ENCODE peak calls at places on chromosomes 3 and 15, in four cellular contexts. C is Peyer's patch, Z is upper lobe of right lung, T is fibroblast of the aortic adventitia. L is an unnamed sample.

GRCh38 chr15:58604455-58604923 is 145.0 kb downstream of the ADAM10 start:
- DNase-seq in C (peak), T (no peak), Z (no peak), L (no peak)

GRCh38 chr3:13194285-13195209 is 121.3 kb upstream of the IQSEC1 start:
- DNase-seq in T (no peak), C (peak), Z (no peak), L (no peak)

GRCh38 chr3:173586176-173586575 is 188.6 kb downstream of the NLGN1 start:
- DNase-seq in C (no peak), T (no peak), Z (no peak), L (no peak)

GRCh38 chr3:32553973-32554372 is 16.7 kb downstream of the DYNC1LI1 start:
- DNase-seq in C (no peak), Z (no peak), T (no peak), L (no peak)

GRCh38 chr3:30188713-30189112 is 417.7 kb upstream of the TGFBR2 start:
- DNase-seq in T (no peak), Z (no peak), C (no peak), L (peak)

GRCh38 chr3:53202331-53203015 is 41.5 kb downstream of the PRKCD start:
- DNase-seq in Z (no peak), C (no peak), T (no peak), L (no peak)

GRCh38 chr3:192858849-192859585 is 58.6 kb downstream of the MB21D2 start:
- DNase-seq in T (peak), C (no peak), Z (no peak), L (no peak)

GRCh38 chr3:99703535-99703934 is 65.1 kb downstream of the COL8A1 start:
- DNase-seq in T (no peak), Z (no peak), C (no peak), L (no peak)

GRCh38 chr3:177465243-177465642 is 268.0 kb upstream of the TBL1XR1 start:
- DNase-seq in Z (no peak), C (no peak), T (peak), L (no peak)

GRCh38 chr3:74027121-74027520 is 402.4 kb upstream of the PDZRN3 start:
- DNase-seq in Z (no peak), C (no peak), T (no peak), L (no peak)

GRCh38 chr3:78995087-78995486 is 772.7 kb downstream of the ROBO1 start:
- DNase-seq in C (no peak), Z (no peak), T (no peak), L (no peak)

GRCh38 chr3:116770815-116771450 is 61.4 kb downstream of the TUSC7 start:
- DNase-seq in Z (no peak), T (peak), C (no peak), L (peak)

GRCh38 chr3:142647856-142648255 is 51.7 kb downstream of the PLS1 start:
- DNase-seq in Z (no peak), C (no peak), T (peak), L (peak)

GRCh38 chr3:142152349-142152748 is 3.0 kb upstream of the TFDP2 start:
- DNase-seq in Z (no peak), C (no peak), T (no peak), L (no peak)

GRCh38 chr3:161212892-161213291 is 8.2 kb upstream of the NMD3 start:
- DNase-seq in C (no peak), T (peak), Z (no peak), L (no peak)

GRCh38 chr3:63232764-63233396 is 45.2 kb upstream of the SYNPR start:
- DNase-seq in Z (no peak), C (no peak), T (peak), L (peak)

GRCh38 chr15:77608774-77609173 is 23.9 kb downstream of the LINGO1 start:
- DNase-seq in T (no peak), Z (no peak), C (no peak), L (no peak)

GRCh38 chr15:63370764-63371163 is 10.9 kb downstream of the CA12 start:
- DNase-seq in Z (no peak), T (no peak), C (no peak), L (no peak)

GRCh38 chr15:52652984-52653383 is 26.2 kb downstream of the ATOSA start:
- DNase-seq in T (peak), C (no peak), Z (no peak), L (peak)

GRCh38 chr15:90680371-90680935 is 36.7 kb upstream of the BLM start:
- DNase-seq in Z (no peak), T (peak), C (no peak), L (peak)

GRCh38 chr3:116065496-116065895 is 379.8 kb downstream of the LSAMP start:
- DNase-seq in T (no peak), C (no peak), Z (no peak), L (no peak)

GRCh38 chr3:14200276-14200675 is 21.7 kb downstream of the LSM3 start:
- DNase-seq in C (no peak), T (no peak), Z (no peak), L (no peak)

DNA sequence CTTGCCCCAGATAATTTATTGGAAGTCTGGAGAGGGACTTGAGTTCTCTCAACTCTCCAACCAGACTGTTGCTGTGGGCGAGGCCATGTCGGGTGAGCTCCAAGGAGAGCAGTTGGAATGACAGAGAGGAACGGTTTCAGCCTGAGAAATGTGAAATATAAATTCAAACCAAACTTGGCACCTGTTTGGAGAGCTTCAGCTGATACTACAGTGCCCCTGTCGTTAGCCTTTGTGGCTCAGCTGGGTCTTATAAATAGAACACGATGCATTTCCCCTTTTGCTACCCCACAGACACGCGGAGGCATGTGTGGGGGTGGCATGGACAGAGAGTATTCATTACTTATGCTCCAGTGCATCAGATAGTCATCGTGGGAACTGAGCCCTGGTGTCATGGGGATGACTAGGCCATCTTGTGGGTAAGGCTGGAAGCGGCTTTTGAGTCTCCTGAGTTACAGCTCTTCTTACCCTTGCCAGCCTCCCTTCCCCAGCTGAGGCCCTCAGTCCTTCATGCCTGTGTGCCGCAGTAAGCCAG is 15.6 kb downstream of the SMAD3 start:
- DNase-seq in C (no peak), T (peak), Z (peak), L (peak)
- TF ChIP-seq CTCF in C (no peak), T (peak), Z (no peak), L (no peak)

GRCh38 chr3:23594066-23594465 is 211.7 kb upstream of the UBE2E1 start:
- DNase-seq in C (no peak), Z (no peak), T (no peak), L (peak)
- TF ChIP-seq CTCF in C (no peak), Z (no peak), T (no peak), L (no peak)

GRCh38 chr3:60758169-60758568 is 493.1 kb downstream of the FHIT start:
- DNase-seq in Z (no peak), C (no peak), T (no peak), L (no peak)

GRCh38 chr3:60757724-60758123 is 493.5 kb downstream of the FHIT start:
- DNase-seq in T (no peak), C (no peak), Z (no peak), L (no peak)

GRCh38 chr3:60760145-60760544 is 491.1 kb downstream of the FHIT start:
- DNase-seq in T (no peak), Z (no peak), C (no peak), L (no peak)

GRCh38 chr3:60756636-60757035 is 494.6 kb downstream of the FHIT start:
- DNase-seq in Z (no peak), C (no peak), T (no peak), L (no peak)

DNA sequence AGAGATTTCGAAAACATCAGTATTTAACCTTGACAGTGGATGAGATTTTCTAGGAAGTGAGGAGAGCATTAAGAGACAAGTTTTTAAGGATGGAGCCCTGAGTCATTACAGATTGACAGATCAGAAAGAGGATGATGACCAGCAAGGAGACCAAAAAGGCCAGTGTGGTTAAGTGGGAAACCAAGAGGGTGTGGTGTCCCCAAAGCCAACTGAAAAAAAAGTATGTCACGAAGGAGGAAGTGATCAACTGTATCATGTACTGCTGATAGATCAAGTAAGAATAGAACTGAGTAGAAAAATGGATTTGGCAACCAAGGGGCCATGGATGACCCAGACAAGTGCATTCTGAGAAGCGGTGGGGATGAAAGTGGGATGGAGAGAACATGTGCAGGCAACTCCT is 491.8 kb downstream of the FHIT start:
- DNase-seq in C (no peak), Z (no peak), T (no peak), L (no peak)
- TF ChIP-seq CTCF in C (no peak), Z (no peak), T (no peak), L (no peak)

GRCh38 chr3:127255516-127255915 is 32.3 kb downstream of the PRR20G start:
- DNase-seq in T (no peak), C (no peak), Z (no peak), L (no peak)

GRCh38 chr3:127256138-127256537 is 31.7 kb downstream of the PRR20G start:
- DNase-seq in Z (no peak), C (no peak), T (no peak), L (no peak)

GRCh38 chr3:127253491-127253890 is 34.4 kb downstream of the PRR20G start:
- DNase-seq in C (no peak), T (no peak), Z (no peak), L (no peak)

GRCh38 chr3:127254001-127254400 is 33.8 kb downstream of the PRR20G start:
- DNase-seq in Z (no peak), T (no peak), C (no peak), L (no peak)

GRCh38 chr3:127254730-127255129 is 33.1 kb downstream of the PRR20G start:
- DNase-seq in T (no peak), Z (no peak), C (no peak), L (peak)
- TF ChIP-seq CTCF in T (peak), Z (peak), C (peak), L (peak)

GRCh38 chr15:27912283-27912682 is 186.8 kb downstream of the OCA2 start:
- DNase-seq in Z (no peak), C (no peak), T (no peak), L (no peak)
- TF ChIP-seq CTCF in Z (no peak), C (no peak), T (no peak), L (no peak)

GRCh38 chr3:42226470-42227425 is 39.2 kb downstream of the CCK start:
- DNase-seq in Z (no peak), T (no peak), C (no peak), L (no peak)

GRCh38 chr3:42228796-42229195 is 37.2 kb downstream of the CCK start:
- DNase-seq in T (peak), C (no peak), Z (no peak), L (peak)

GRCh38 chr3:42230860-42231259 is 35.1 kb downstream of the CCK start:
- DNase-seq in T (no peak), Z (no peak), C (no peak), L (no peak)

GRCh38 chr3:42229266-42229941 is 36.6 kb downstream of the CCK start:
- DNase-seq in Z (no peak), C (no peak), T (no peak), L (no peak)

DNA sequence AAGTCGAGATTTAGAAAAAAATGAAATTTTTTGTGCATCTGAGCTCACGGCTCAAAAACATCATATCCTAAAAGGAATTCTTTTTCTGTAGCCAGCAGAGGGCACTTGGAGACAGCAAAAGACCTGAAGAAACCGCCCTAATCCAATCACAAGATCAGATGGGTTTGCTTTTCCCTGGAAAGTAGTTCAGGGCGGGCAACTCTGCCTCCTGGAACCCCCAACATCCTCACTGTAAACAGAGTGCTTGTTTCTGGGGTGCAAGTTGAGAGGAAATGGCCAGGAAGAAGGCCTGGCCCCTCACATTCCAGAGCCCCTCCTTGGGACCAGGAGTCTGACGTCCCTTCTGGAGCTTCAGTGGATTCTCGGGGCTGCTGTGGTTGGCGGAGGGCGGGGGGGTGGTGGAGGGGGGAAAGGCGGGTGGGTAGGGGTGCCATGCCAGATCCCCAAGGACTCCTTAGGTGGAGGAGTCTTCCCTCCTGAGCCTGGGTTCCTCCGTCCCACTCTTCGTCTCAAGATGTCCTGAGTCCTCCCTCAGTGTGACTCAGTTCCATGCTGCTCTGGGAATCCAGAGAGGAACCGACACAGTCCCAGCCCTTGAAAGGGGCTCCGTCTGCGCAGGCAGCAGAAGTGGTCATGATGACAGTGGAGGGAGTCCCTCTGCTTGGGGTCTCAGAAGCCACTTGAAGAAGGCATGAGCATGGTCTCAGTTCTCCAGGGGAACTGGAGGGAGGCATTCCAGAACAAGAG is 35.9 kb downstream of the CCK start:
- DNase-seq in T (peak), Z (no peak), C (no peak), L (peak)
- TF ChIP-seq CTCF in T (peak), Z (peak), C (peak), L (peak)

GRCh38 chr3:141116791-141117190 is 65.6 kb downstream of the SPSB4 start:
- DNase-seq in C (no peak), T (no peak), Z (no peak), L (no peak)
- TF ChIP-seq CTCF in C (no peak), T (no peak), Z (no peak), L (no peak)

DNA sequence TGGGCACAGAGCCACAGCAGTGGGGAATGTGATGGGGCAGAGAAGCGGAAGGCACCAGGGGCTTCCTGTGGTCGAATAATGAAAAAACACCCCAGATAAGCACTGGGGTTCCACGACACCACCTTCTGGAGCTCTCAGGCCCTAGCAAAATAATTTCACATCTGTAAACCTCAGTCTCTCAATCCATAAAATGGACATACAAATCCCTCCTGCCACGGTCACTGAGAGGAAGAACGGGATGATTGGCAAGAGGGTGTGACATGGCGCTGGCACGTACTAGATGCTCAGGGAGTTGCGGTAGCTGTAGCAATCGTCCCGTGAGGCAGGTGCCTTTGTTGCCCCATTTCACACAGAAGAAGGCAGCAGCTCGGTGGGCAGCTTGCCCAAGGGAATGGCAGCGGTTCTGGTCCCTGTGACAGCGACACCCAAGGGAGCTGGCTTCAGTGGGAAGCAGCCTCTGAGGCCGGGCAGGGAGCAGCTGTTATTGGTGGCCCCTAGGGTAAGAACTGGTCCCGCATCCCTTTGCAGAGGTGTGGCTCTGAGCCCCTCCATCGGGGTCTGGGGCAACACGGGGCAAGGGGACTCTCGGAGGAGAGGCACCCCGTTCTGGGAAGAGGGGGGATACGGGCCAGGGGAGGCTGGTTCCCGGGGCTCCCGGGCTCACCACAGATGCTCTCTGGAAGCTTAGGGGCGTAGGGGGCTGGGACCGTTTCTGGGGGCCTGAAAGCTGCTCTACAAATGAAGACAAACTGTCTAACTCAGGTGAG is 114.0 kb upstream of the ALDH1A3 start:
- DNase-seq in Z (peak), T (no peak), C (no peak), L (no peak)
- TF ChIP-seq CTCF in Z (no peak), T (no peak), C (no peak), L (peak)